ENCODE peak calls at places on chromosomes 13 and 19, in eight cellular contexts. L, O, E, F, W, B, D and M are unnamed samples. For H3K4me1, the result is how much of the 10 kb centered on the place peaks cover.

GRCh38 chr13:44231786-44232516 is 141.7 kb upstream of the SERP2 start:
- DNase-seq in E (peak), W (peak), B (no peak), O (no peak), L (no peak), D (no peak), F (peak), M (no peak)

GRCh38 chr19:5407356-5407755 is 47.9 kb upstream of the ZNRF4 start:
- DNase-seq in F (peak), O (peak), W (no peak), D (no peak), B (no peak), L (no peak), E (peak), M (peak)

GRCh38 chr13:53012707-53013106 is 15.9 kb upstream of the OLFM4 start:
- DNase-seq in L (no peak), B (no peak), O (no peak), F (no peak), W (no peak), E (no peak), D (no peak), M (no peak)

GRCh38 chr19:38033658-38034150 is 126.7 kb downstream of the SIPA1L3 start:
- DNase-seq in E (no peak), D (no peak), W (peak), O (no peak), B (no peak), F (no peak), L (no peak), M (no peak)

GRCh38 chr19:45171211-45171623 is 6.8 kb downstream of the TRAPPC6A start:
- DNase-seq in O (peak), B (no peak), F (no peak), W (no peak), D (no peak), L (no peak), E (no peak), M (no peak)

GRCh38 chr13:75050419-75051066 is 431.4 kb downstream of the TBC1D4 start:
- DNase-seq in F (peak), O (no peak), W (no peak), L (no peak), E (no peak), D (no peak), B (no peak), M (no peak)

GRCh38 chr19:6995054-6995453 is 26.2 kb downstream of the MBD3L2B start:
- DNase-seq in B (no peak), O (no peak), L (no peak), E (no peak), F (no peak), D (no peak), W (no peak), M (no peak)

GRCh38 chr13:85724554-85725432 is 74.4 kb downstream of the SLITRK6 start:
- DNase-seq in L (no peak), O (no peak), D (no peak), W (no peak), B (peak), E (no peak), F (peak), M (no peak)

GRCh38 chr19:56720281-56720680 is 48.7 kb upstream of the ZNF835 start:
- DNase-seq in O (no peak), W (peak), D (no peak), E (no peak), B (no peak), F (no peak), L (no peak), M (no peak)

GRCh38 chr13:99892189-99892588 is 79.4 kb downstream of the ZIC5 start:
- DNase-seq in L (no peak), W (peak), B (no peak), O (no peak), D (no peak), E (no peak), F (no peak), M (no peak)

GRCh38 chr13:25276748-25277147 is 10.5 kb downstream of the MTMR6 start:
- DNase-seq in D (no peak), O (no peak), E (peak), B (no peak), F (peak), L (no peak), W (no peak), M (no peak)

GRCh38 chr13:20043207-20043925 is 84.8 kb downstream of the ZMYM2 start:
- DNase-seq in L (no peak), B (no peak), D (no peak), O (no peak), F (no peak), W (no peak), E (no peak), M (no peak)

GRCh38 chr19:52532480-52532879 is 5.0 kb downstream of the ZNF808 start:
- DNase-seq in L (no peak), F (no peak), O (no peak), W (no peak), D (no peak), E (no peak), B (no peak), M (no peak)

GRCh38 chr13:31540316-31540715 is 199.0 kb upstream of the RXFP2 start:
- DNase-seq in D (no peak), W (no peak), L (no peak), B (no peak), F (no peak), E (no peak), O (no peak), M (no peak)

GRCh38 chr19:50191270-50191669 is 12.2 kb upstream of the MYH14 start:
- DNase-seq in E (no peak), B (no peak), W (no peak), L (no peak), F (peak), O (no peak), D (no peak), M (no peak)

GRCh38 chr19:5698635-5699422 is 8.7 kb downstream of the RPL36 start:
- DNase-seq in F (no peak), B (no peak), O (no peak), L (no peak), W (no peak), D (no peak), E (no peak), M (no peak)

GRCh38 chr19:4061178-4061682 is 5.5 kb downstream of the ZBTB7A start:
- DNase-seq in O (no peak), W (no peak), E (peak), D (peak), F (no peak), L (peak), B (no peak), M (no peak)

GRCh38 chr13:46389985-46390384 is 2.9 kb upstream of the RUBCNL start:
- DNase-seq in D (no peak), O (no peak), E (peak), F (peak), W (no peak), B (no peak), L (peak), M (no peak)

GRCh38 chr13:75217949-75218348 is 264.0 kb downstream of the TBC1D4 start:
- DNase-seq in F (peak), L (no peak), E (peak), B (no peak), W (no peak), D (no peak), O (no peak), M (peak)

GRCh38 chr19:13850910-13851753 is 25.8 kb upstream of the NANOS3 start:
- DNase-seq in F (peak), D (peak), W (no peak), L (peak), E (peak), O (peak), B (no peak), M (peak)

GRCh38 chr13:36736119-36736726 is 62.4 kb downstream of the SERTM1 start:
- DNase-seq in F (peak), L (no peak), E (peak), B (peak), O (peak), W (peak), D (no peak), M (peak)

GRCh38 chr13:41154042-41154441 is 21.4 kb upstream of the KBTBD6 start:
- DNase-seq in D (no peak), W (no peak), E (no peak), L (no peak), F (no peak), O (no peak), B (no peak), M (no peak)

GRCh38 chr13:26377038-26377437 is 123.1 kb downstream of the CDK8 start:
- DNase-seq in D (no peak), W (peak), B (no peak), O (peak), E (peak), F (no peak), L (no peak), M (peak)

GRCh38 chr13:29849731-29850212 is 645 bp downstream of the UBL3 start:
- DNase-seq in W (no peak), L (peak), E (peak), D (no peak), O (peak), B (no peak), F (peak), M (peak)

GRCh38 chr13:36998624-36999041 is 507 bp downstream of the ALG5 start:
- DNase-seq in E (peak), D (no peak), B (no peak), O (peak), F (no peak), L (peak), W (no peak), M (peak)

GRCh38 chr19:5152767-5153532 is 184.0 kb downstream of the KDM4B start:
- DNase-seq in O (no peak), W (no peak), D (no peak), L (no peak), B (no peak), E (no peak), F (no peak), M (no peak)

GRCh38 chr13:97249093-97249787 is 27.1 kb downstream of the MBNL2 start:
- DNase-seq in W (no peak), F (peak), L (no peak), E (no peak), O (no peak), D (no peak), B (no peak), M (no peak)
- H3K4me1 ChIP-seq in W (under half), F (under half), L (half or more), E (under half), O (under half), D (under half), B (half or more), M (under half)

GRCh38 chr19:41427647-41428480 is 690 bp upstream of the B3GNT8 start:
- DNase-seq in F (peak), O (peak), D (no peak), W (no peak), E (no peak), B (no peak), L (peak), M (peak)

GRCh38 chr19:41424335-41425173 is 2.6 kb downstream of the B3GNT8 start:
- DNase-seq in E (no peak), W (no peak), F (no peak), L (no peak), D (no peak), O (no peak), B (no peak), M (no peak)

GRCh38 chr19:41425174-41426115 is 1.7 kb downstream of the B3GNT8 start:
- DNase-seq in B (no peak), D (no peak), O (no peak), F (no peak), E (no peak), L (no peak), W (no peak), M (no peak)

GRCh38 chr19:41426952-41427646 is at the start of gene B3GNT8:
- DNase-seq in E (peak), B (no peak), O (peak), W (peak), F (peak), D (peak), L (peak), M (peak)

GRCh38 chr19:41426116-41426841 is 895 bp downstream of the B3GNT8 start:
- DNase-seq in E (no peak), B (no peak), W (no peak), O (no peak), D (no peak), F (no peak), L (peak), M (no peak)
- H3K4me3 ChIP-seq in E (peak), B (no peak), W (peak), O (peak), D (peak), F (no peak), L (peak), M (peak)

GRCh38 chr19:10751109-10751972 is 33.5 kb downstream of the DNM2 start:
- DNase-seq in O (no peak), L (peak), E (no peak), W (no peak), B (no peak), F (no peak), D (no peak), M (no peak)
- H3K4me1 ChIP-seq in O (half or more), L (half or more), E (under half), W (under half), B (under half), F (under half), D (under half), M (under half)

GRCh38 chr19:33639034-33639681 is 17.4 kb downstream of the CHST8 start:
- DNase-seq in E (no peak), O (no peak), D (no peak), W (no peak), L (no peak), B (no peak), F (no peak), M (no peak)
- H3K4me3 ChIP-seq in E (no peak), O (no peak), D (no peak), W (no peak), L (no peak), B (no peak), F (no peak), M (no peak)

DNA sequence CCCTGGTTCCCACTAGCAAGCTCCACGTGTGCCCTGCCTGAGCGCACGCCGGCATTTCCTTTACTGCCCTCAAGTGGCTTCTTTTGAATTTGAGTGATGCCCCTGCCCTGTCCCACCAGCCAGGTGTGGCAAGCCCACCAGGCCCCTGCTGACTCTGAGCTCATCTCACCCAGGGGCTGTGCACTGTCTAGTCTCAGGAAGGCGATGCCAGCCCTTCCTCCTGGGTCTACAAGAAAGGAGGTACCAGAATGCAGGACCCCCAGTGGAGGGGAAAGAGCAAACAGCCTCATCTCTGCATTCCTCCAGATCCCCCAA is 17.3 kb upstream of the EPHX3 start:
- DNase-seq in L (no peak), F (no peak), E (no peak), O (no peak), W (no peak), B (no peak), D (no peak), M (no peak)
- H3K4me1 ChIP-seq in L (half or more), F (half or more), E (under half), O (under half), W (under half), B (under half), D (half or more), M (under half)

DNA sequence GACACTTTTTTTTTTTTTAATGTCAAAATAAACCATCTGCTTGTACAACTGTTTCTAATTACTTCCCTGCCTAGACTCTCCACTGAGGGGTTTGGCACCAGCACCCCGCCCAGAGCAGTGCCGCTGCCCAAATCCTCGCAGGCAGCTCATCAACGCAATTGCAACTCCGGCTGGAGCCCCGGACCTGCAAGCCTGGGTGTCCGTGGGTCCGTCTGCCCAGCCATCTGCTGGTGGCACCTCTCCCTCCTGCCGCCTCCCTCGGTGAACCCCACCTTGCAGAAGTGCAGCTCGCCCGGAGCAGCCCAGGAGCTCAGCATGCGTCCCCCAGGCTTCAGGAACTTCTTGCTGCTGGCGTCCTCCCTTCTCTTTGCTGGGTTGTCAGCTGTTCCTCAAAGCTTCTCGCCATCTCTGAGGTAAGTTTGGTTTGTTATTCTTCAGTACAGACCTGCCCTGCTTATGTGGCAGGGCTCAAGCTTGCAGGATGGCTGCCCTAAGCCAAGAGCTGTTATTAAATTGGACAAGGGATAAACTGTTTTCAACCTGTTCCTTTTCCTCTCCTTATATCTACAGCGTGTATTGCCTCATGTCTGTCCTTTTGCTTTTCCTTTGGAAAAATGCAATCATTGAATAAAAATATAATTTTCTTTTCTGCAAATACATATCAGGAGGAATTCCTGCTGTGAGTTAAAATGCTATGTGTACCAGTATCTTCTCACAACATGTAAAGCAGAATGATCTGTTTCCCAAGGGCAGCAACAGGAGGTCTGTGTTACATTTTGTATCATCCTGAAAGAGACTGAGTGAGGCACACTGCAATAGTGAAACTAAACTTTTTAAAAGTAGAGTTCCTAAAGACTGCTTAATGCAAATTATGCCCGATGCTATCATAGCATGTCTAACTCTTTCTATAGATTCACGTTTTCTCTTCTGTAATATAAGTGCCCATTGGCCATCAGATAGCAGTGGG is at the start of gene ITGBL1:
- DNase-seq in D (no peak), L (peak), F (peak), W (no peak), E (peak), B (no peak), O (no peak), M (no peak)
- H3K4me3 ChIP-seq in D (peak), L (peak), F (peak), W (peak), E (no peak), B (peak), O (no peak), M (no peak)

DNA sequence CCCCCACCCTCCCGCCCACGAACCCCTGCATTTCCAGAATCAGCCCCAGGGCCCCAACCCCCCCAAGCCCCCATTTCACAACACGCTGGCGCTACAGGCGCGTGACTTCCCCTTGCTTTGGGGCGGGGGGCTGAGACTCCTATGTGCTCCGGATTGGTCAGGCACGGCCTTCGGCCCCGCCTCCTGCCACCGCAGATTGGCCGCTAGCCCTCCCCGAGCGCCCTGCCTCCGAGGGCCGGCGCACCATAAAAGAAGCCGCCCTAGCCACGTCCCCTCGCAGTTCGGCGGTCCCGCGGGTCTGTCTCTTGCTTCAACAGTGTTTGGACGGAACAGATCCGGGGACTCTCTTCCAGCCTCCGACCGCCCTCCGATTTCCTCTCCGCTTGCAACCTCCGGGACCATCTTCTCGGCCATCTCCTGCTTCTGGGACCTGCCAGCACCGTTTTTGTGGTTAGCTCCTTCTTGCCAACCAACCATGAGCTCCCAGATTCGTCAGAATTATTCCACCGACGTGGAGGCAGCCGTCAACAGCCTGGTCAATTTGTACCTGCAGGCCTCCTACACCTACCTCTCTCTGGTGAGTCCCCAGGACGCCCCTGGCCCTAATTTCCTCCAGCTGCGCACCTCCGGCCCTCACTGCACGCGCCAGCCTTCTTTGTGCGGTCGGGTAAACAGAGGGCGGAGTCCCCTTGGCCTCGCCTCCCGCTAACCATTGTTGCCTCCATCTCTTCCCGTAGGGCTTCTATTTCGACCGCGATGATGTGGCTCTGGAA is at the start of gene FTL:
- DNase-seq in W (peak), E (peak), L (peak), B (peak), F (peak), D (peak), O (peak), M (peak)
- H3K4me1 ChIP-seq in W (under half), E (under half), L (half or more), B (under half), F (under half), D (under half), O (under half), M (under half)